ENCODE peak calls at places on chromosomes 11 and 22, in eight cellular contexts. T is omental fat pad; Y is midbrain; F is GM12891; N is thoracic aorta; G is activated CD8-positive, alpha-beta memory T cell treated with anti-CD3 and anti-CD28 coated beads for 4 hours; R is substantia nigra; H is coronary artery. S is an unnamed sample.

GRCh38 chr11:57903441-57904123 is 120.1 kb upstream of the OR9Q1 start:
- DNase-seq in Y (no peak), F (peak; percentile 8), R (no peak), G (peak; percentile 23), N (no peak), H (no peak), T (no peak), S (no peak)

GRCh38 chr11:120256779-120257178 is 16.8 kb downstream of the POU2F3 start:
- DNase-seq in Y (no peak), H (no peak), R (no peak), F (no peak), N (no peak), T (no peak), G (no peak), S (no peak)

GRCh38 chr11:65639623-65640482 is 2.0 kb downstream of the SIPA1 start:
- DNase-seq in N (no peak), Y (peak; percentile 10), F (peak; percentile 68), G (peak; percentile 42), H (no peak), T (no peak), R (peak; percentile 18), S (peak; percentile 85)

GRCh38 chr11:130122141-130122575 is 37.4 kb upstream of the ST14 start:
- DNase-seq in F (no peak), T (no peak), H (no peak), Y (no peak), G (no peak), N (no peak), R (no peak), S (peak; percentile 9)

GRCh38 chr11:8268530-8269461 is 5.1 kb upstream of the LMO1 start:
- DNase-seq in F (no peak), N (no peak), R (no peak), G (no peak), Y (no peak), H (peak; percentile 61), T (no peak), S (no peak)

GRCh38 chr11:124877631-124878496 is 12.6 kb downstream of the ROBO3 start:
- DNase-seq in G (no peak), T (no peak), Y (no peak), H (peak; percentile 73), R (no peak), F (no peak), N (no peak), S (no peak)

GRCh38 chr11:133809525-133810178 is 35.7 kb downstream of the SPATA19 start:
- DNase-seq in N (no peak), Y (no peak), T (no peak), G (no peak), R (no peak), F (no peak), H (peak; percentile 50), S (no peak)

GRCh38 chr22:26273011-26273675 is 103.9 kb downstream of the SEZ6L start:
- DNase-seq in N (no peak), Y (peak; percentile 16), G (no peak), H (no peak), R (peak; percentile 12), F (no peak), T (no peak), S (no peak)

GRCh38 chr22:36510384-36510783 is 3.5 kb upstream of the FOXRED2 start:
- DNase-seq in T (no peak), G (no peak), N (no peak), H (no peak), F (no peak), R (no peak), Y (no peak), S (no peak)

GRCh38 chr11:72224587-72225410 is at the start of gene INPPL1:
- DNase-seq in F (no peak), N (no peak), T (no peak), R (peak; percentile 25), G (no peak), H (no peak), Y (peak; percentile 57), S (peak; percentile 44)

GRCh38 chr11:61411589-61411988 is 18.2 kb downstream of the CPSF7 start:
- DNase-seq in R (no peak), T (no peak), N (no peak), F (no peak), G (no peak), H (no peak), Y (no peak), S (no peak)

S was measured in CD4-positive, CD25-positive, alpha-beta regulatory T cell.